ENCODE peak calls at places on chromosomes 4 and X, in six cellular contexts. One of them, this sample, is unnamed.

GRCh38 chr4:170047774-170048354 is 21.7 kb upstream of the MFAP3L start:
- DNase-seq in cardiac fibroblast: peak
- DNase-seq in pancreas: no peak
- DNase-seq in AG10803: peak
- DNase-seq in foreskin fibroblast: peak
- DNase-seq in neural progenitor cell: peak
- DNase-seq in this sample: peak

GRCh38 chrX:154715825-154716224 is 35.1 kb downstream of the GAB3 start:
- DNase-seq in AG10803: no peak
- DNase-seq in cardiac fibroblast: no peak
- DNase-seq in neural progenitor cell: no peak
- DNase-seq in foreskin fibroblast: no peak
- DNase-seq in pancreas: no peak
- DNase-seq in this sample: no peak

GRCh38 chr4:85391011-85391410 is 83.9 kb upstream of the ARHGAP24 start:
- DNase-seq in AG10803: no peak
- DNase-seq in neural progenitor cell: no peak
- DNase-seq in foreskin fibroblast: no peak
- DNase-seq in pancreas: no peak
- DNase-seq in cardiac fibroblast: no peak
- DNase-seq in this sample: no peak

GRCh38 chr4:82437285-82438005 is 7.1 kb downstream of the ENOPH1 start:
- DNase-seq in foreskin fibroblast: peak
- DNase-seq in cardiac fibroblast: no peak
- DNase-seq in neural progenitor cell: no peak
- DNase-seq in pancreas: no peak
- DNase-seq in AG10803: peak
- DNase-seq in this sample: no peak

GRCh38 chr4:7299051-7299907 is 106.9 kb downstream of the SORCS2 start:
- DNase-seq in foreskin fibroblast: no peak
- DNase-seq in pancreas: no peak
- DNase-seq in cardiac fibroblast: no peak
- DNase-seq in neural progenitor cell: peak
- DNase-seq in AG10803: no peak
- DNase-seq in this sample: no peak

GRCh38 chr4:68469482-68469881 is 22.2 kb downstream of the TMPRSS11E start:
- DNase-seq in pancreas: no peak
- DNase-seq in neural progenitor cell: no peak
- DNase-seq in AG10803: no peak
- DNase-seq in cardiac fibroblast: no peak
- DNase-seq in foreskin fibroblast: no peak
- DNase-seq in this sample: no peak

GRCh38 chr4:38902695-38903094 is 35.1 kb downstream of the FAM114A1 start:
- DNase-seq in cardiac fibroblast: peak
- DNase-seq in foreskin fibroblast: no peak
- DNase-seq in AG10803: peak
- DNase-seq in pancreas: no peak
- DNase-seq in neural progenitor cell: peak
- DNase-seq in this sample: no peak

GRCh38 chrX:100316987-100317386 is 93.1 kb downstream of the PCDH19 start:
- DNase-seq in AG10803: peak
- DNase-seq in neural progenitor cell: no peak
- DNase-seq in foreskin fibroblast: peak
- DNase-seq in cardiac fibroblast: no peak
- DNase-seq in pancreas: no peak
- DNase-seq in this sample: peak

GRCh38 chr4:88196523-88197185 is 38.2 kb upstream of the ABCG2 start:
- DNase-seq in neural progenitor cell: no peak
- DNase-seq in AG10803: no peak
- DNase-seq in cardiac fibroblast: no peak
- DNase-seq in foreskin fibroblast: no peak
- DNase-seq in pancreas: no peak
- DNase-seq in this sample: no peak

GRCh38 chr4:47468686-47469365 is 5.3 kb upstream of the COMMD8 start:
- DNase-seq in pancreas: no peak
- DNase-seq in neural progenitor cell: no peak
- DNase-seq in foreskin fibroblast: no peak
- DNase-seq in AG10803: peak
- DNase-seq in cardiac fibroblast: peak
- DNase-seq in this sample: no peak

GRCh38 chr4:134024251-134024650 is 177.3 kb downstream of the PABPC4L start:
- DNase-seq in neural progenitor cell: peak
- DNase-seq in pancreas: no peak
- DNase-seq in AG10803: no peak
- DNase-seq in foreskin fibroblast: no peak
- DNase-seq in cardiac fibroblast: peak
- DNase-seq in this sample: no peak

GRCh38 chr4:101649790-101650450 is 140.6 kb upstream of the BANK1 start:
- DNase-seq in AG10803: no peak
- DNase-seq in cardiac fibroblast: peak
- DNase-seq in neural progenitor cell: no peak
- DNase-seq in foreskin fibroblast: no peak
- DNase-seq in pancreas: no peak
- DNase-seq in this sample: no peak

GRCh38 chr4:149752729-149753128 is 62.9 kb downstream of the IQCM start:
- DNase-seq in cardiac fibroblast: no peak
- DNase-seq in neural progenitor cell: no peak
- DNase-seq in pancreas: no peak
- DNase-seq in AG10803: no peak
- DNase-seq in foreskin fibroblast: no peak
- DNase-seq in this sample: no peak

GRCh38 chr4:83569967-83570366 is 34.1 kb downstream of the GPAT3 start:
- DNase-seq in neural progenitor cell: no peak
- DNase-seq in foreskin fibroblast: no peak
- DNase-seq in cardiac fibroblast: no peak
- DNase-seq in pancreas: no peak
- DNase-seq in AG10803: no peak
- DNase-seq in this sample: no peak

GRCh38 chr4:133152330-133152791 is 3.3 kb downstream of the PCDH10 start:
- DNase-seq in pancreas: peak
- DNase-seq in foreskin fibroblast: peak
- DNase-seq in neural progenitor cell: peak
- DNase-seq in AG10803: no peak
- DNase-seq in cardiac fibroblast: no peak
- DNase-seq in this sample: no peak

GRCh38 chrX:32448320-32448719 is 763.0 kb downstream of the DMD start:
- DNase-seq in AG10803: no peak
- DNase-seq in neural progenitor cell: no peak
- DNase-seq in cardiac fibroblast: peak
- DNase-seq in pancreas: no peak
- DNase-seq in foreskin fibroblast: no peak
- DNase-seq in this sample: no peak

GRCh38 chr4:142974331-142974730 is 128.2 kb upstream of the INPP4B start:
- DNase-seq in pancreas: no peak
- DNase-seq in foreskin fibroblast: no peak
- DNase-seq in AG10803: no peak
- DNase-seq in neural progenitor cell: no peak
- DNase-seq in cardiac fibroblast: no peak
- DNase-seq in this sample: no peak

GRCh38 chr4:149997881-149998421 is 80.3 kb upstream of the DCLK2 start:
- DNase-seq in foreskin fibroblast: peak
- DNase-seq in AG10803: no peak
- DNase-seq in neural progenitor cell: no peak
- DNase-seq in pancreas: no peak
- DNase-seq in cardiac fibroblast: peak
- DNase-seq in this sample: no peak

GRCh38 chrX:55342533-55343501 is 78.1 kb upstream of the PAGE3 start:
- DNase-seq in cardiac fibroblast: peak
- DNase-seq in AG10803: peak
- DNase-seq in pancreas: no peak
- DNase-seq in foreskin fibroblast: no peak
- DNase-seq in neural progenitor cell: peak
- DNase-seq in this sample: no peak

GRCh38 chr4:60579335-60579734 is 620.8 kb upstream of the ADGRL3 start:
- DNase-seq in cardiac fibroblast: peak
- DNase-seq in neural progenitor cell: no peak
- DNase-seq in foreskin fibroblast: peak
- DNase-seq in pancreas: no peak
- DNase-seq in AG10803: no peak
- DNase-seq in this sample: no peak

GRCh38 chrX:138858946-138859345 is 147.4 kb upstream of the FGF13 start:
- DNase-seq in pancreas: no peak
- DNase-seq in AG10803: peak
- DNase-seq in neural progenitor cell: no peak
- DNase-seq in foreskin fibroblast: peak
- DNase-seq in cardiac fibroblast: no peak
- DNase-seq in this sample: no peak

GRCh38 chr4:118557298-118557851 is 127.8 kb upstream of the METTL14 start:
- DNase-seq in cardiac fibroblast: peak
- DNase-seq in neural progenitor cell: peak
- DNase-seq in foreskin fibroblast: peak
- DNase-seq in pancreas: no peak
- DNase-seq in AG10803: peak
- DNase-seq in this sample: peak

GRCh38 chr4:163161536-163162205 is 5.0 kb downstream of the NAF1 start:
- DNase-seq in pancreas: no peak
- DNase-seq in neural progenitor cell: no peak
- DNase-seq in foreskin fibroblast: peak
- DNase-seq in AG10803: peak
- DNase-seq in cardiac fibroblast: peak
- DNase-seq in this sample: peak

GRCh38 chrX:24574743-24575142 is 72.4 kb downstream of the PCYT1B start:
- DNase-seq in AG10803: no peak
- DNase-seq in cardiac fibroblast: no peak
- DNase-seq in pancreas: no peak
- DNase-seq in neural progenitor cell: no peak
- DNase-seq in foreskin fibroblast: no peak
- DNase-seq in this sample: no peak

GRCh38 chr4:17283251-17283650 is 228.6 kb downstream of the QDPR start:
- DNase-seq in AG10803: no peak
- DNase-seq in pancreas: no peak
- DNase-seq in foreskin fibroblast: no peak
- DNase-seq in cardiac fibroblast: no peak
- DNase-seq in neural progenitor cell: no peak
- DNase-seq in this sample: no peak

GRCh38 chr4:121140712-121141111 is 23.4 kb downstream of the TNIP3 start:
- DNase-seq in foreskin fibroblast: peak
- DNase-seq in AG10803: peak
- DNase-seq in neural progenitor cell: no peak
- DNase-seq in pancreas: no peak
- DNase-seq in cardiac fibroblast: peak
- DNase-seq in this sample: peak

GRCh38 chr4:40576651-40577480 is 52.8 kb downstream of the RBM47 start:
- DNase-seq in AG10803: peak
- DNase-seq in pancreas: peak
- DNase-seq in cardiac fibroblast: peak
- DNase-seq in neural progenitor cell: peak
- DNase-seq in foreskin fibroblast: peak
- DNase-seq in this sample: no peak

GRCh38 chrX:121831601-121832000 is 784.2 kb downstream of the GLUD2 start:
- DNase-seq in pancreas: no peak
- DNase-seq in foreskin fibroblast: peak
- DNase-seq in neural progenitor cell: no peak
- DNase-seq in cardiac fibroblast: peak
- DNase-seq in AG10803: peak
- DNase-seq in this sample: no peak

GRCh38 chrX:79367907-79368306 is 773 bp upstream of the ITM2A start:
- DNase-seq in pancreas: no peak
- DNase-seq in neural progenitor cell: no peak
- DNase-seq in cardiac fibroblast: no peak
- DNase-seq in AG10803: no peak
- DNase-seq in foreskin fibroblast: no peak
- DNase-seq in this sample: no peak

GRCh38 chr4:153790962-153791551 is 2.2 kb upstream of the SFRP2 start:
- DNase-seq in AG10803: peak
- DNase-seq in pancreas: peak
- DNase-seq in foreskin fibroblast: peak
- DNase-seq in cardiac fibroblast: peak
- DNase-seq in neural progenitor cell: peak
- DNase-seq in this sample: no peak

GRCh38 chr4:153788064-153788418 is 842 bp downstream of the SFRP2 start:
- DNase-seq in AG10803: no peak
- DNase-seq in neural progenitor cell: peak
- DNase-seq in cardiac fibroblast: no peak
- DNase-seq in foreskin fibroblast: peak
- DNase-seq in pancreas: no peak
- DNase-seq in this sample: no peak

GRCh38 chr4:153792007-153792892 is 3.4 kb upstream of the SFRP2 start:
- DNase-seq in neural progenitor cell: peak
- DNase-seq in foreskin fibroblast: peak
- DNase-seq in cardiac fibroblast: peak
- DNase-seq in pancreas: peak
- DNase-seq in AG10803: peak
- DNase-seq in this sample: no peak

GRCh38 chr4:153788419-153789276 is at the start of gene SFRP2:
- DNase-seq in neural progenitor cell: peak
- DNase-seq in cardiac fibroblast: no peak
- DNase-seq in AG10803: no peak
- DNase-seq in pancreas: peak
- DNase-seq in foreskin fibroblast: peak
- DNase-seq in this sample: no peak

GRCh38 chr4:153789741-153790651 is 1.1 kb upstream of the SFRP2 start:
- DNase-seq in AG10803: peak
- DNase-seq in neural progenitor cell: peak
- DNase-seq in pancreas: peak
- DNase-seq in foreskin fibroblast: peak
- DNase-seq in cardiac fibroblast: peak
- DNase-seq in this sample: no peak
- H3K4me3 ChIP-seq in AG10803: no peak
- H3K4me3 ChIP-seq in neural progenitor cell: peak
- H3K4me3 ChIP-seq in pancreas: no peak
- H3K4me3 ChIP-seq in foreskin fibroblast: no peak
- H3K4me3 ChIP-seq in cardiac fibroblast: no peak
- H3K4me3 ChIP-seq in this sample: peak

DNA sequence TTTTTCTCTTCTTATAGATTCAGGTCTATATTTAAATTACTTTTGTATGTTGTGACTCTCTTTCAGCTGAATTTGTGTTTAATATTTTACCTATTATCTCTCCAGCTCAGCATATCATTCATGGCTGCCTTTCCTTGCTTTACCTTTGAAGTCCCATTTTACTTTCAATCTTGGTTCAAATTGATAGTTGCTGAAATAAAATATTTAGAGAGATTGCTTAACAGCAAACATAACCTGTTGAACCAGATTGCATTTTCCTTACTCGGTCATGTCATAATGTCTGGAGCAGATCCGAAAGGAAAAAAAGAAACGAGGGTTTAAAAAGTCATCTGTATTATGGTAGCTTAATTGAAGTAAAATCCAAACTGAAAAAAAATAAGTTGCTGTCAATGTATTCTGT is 94.1 kb downstream of the IL1RAPL2 start:
- DNase-seq in cardiac fibroblast: no peak
- DNase-seq in pancreas: no peak
- DNase-seq in neural progenitor cell: no peak
- DNase-seq in foreskin fibroblast: no peak
- DNase-seq in AG10803: no peak
- DNase-seq in this sample: no peak
- H3K4me3 ChIP-seq in cardiac fibroblast: no peak
- H3K4me3 ChIP-seq in pancreas: no peak
- H3K4me3 ChIP-seq in neural progenitor cell: no peak
- H3K4me3 ChIP-seq in foreskin fibroblast: no peak
- H3K4me3 ChIP-seq in AG10803: no peak
- H3K4me3 ChIP-seq in this sample: no peak

GRCh38 chrX:136192135-136192534 is 44.8 kb downstream of the FHL1 start:
- DNase-seq in neural progenitor cell: no peak
- DNase-seq in pancreas: no peak
- DNase-seq in foreskin fibroblast: no peak
- DNase-seq in cardiac fibroblast: no peak
- DNase-seq in AG10803: no peak
- DNase-seq in this sample: no peak
- H3K4me3 ChIP-seq in neural progenitor cell: no peak
- H3K4me3 ChIP-seq in pancreas: no peak
- H3K4me3 ChIP-seq in foreskin fibroblast: no peak
- H3K4me3 ChIP-seq in cardiac fibroblast: no peak
- H3K4me3 ChIP-seq in AG10803: no peak
- H3K4me3 ChIP-seq in this sample: no peak

GRCh38 chr4:26029512-26030131 is 115.6 kb downstream of the SMIM20 start:
- DNase-seq in foreskin fibroblast: no peak
- DNase-seq in pancreas: peak
- DNase-seq in AG10803: no peak
- DNase-seq in cardiac fibroblast: no peak
- DNase-seq in neural progenitor cell: peak
- DNase-seq in this sample: no peak
- H3K4me3 ChIP-seq in foreskin fibroblast: no peak
- H3K4me3 ChIP-seq in pancreas: no peak
- H3K4me3 ChIP-seq in AG10803: no peak
- H3K4me3 ChIP-seq in cardiac fibroblast: no peak
- H3K4me3 ChIP-seq in neural progenitor cell: no peak
- H3K4me3 ChIP-seq in this sample: no peak